ENCODE peak calls at places on chromosomes 11 and 22, in eight cellular contexts. One of them, this sample, is unnamed.

GRCh38 chr11:7531011-7531410 is 17.2 kb downstream of the PPFIBP2 start:
- DNase-seq in CD8-positive, alpha-beta memory T cell: no peak
- DNase-seq in HepG2: no peak
- DNase-seq in gastrocnemius medialis: no peak
- DNase-seq in coronary artery: no peak
- DNase-seq in kidney: no peak
- DNase-seq in AG04450: no peak
- DNase-seq in HL-60: no peak
- DNase-seq in this sample: no peak

GRCh38 chr11:18065572-18065971 is 19.5 kb upstream of the TPH1 start:
- DNase-seq in CD8-positive, alpha-beta memory T cell: no peak
- DNase-seq in HepG2: no peak
- DNase-seq in gastrocnemius medialis: no peak
- DNase-seq in coronary artery: no peak
- DNase-seq in kidney: no peak
- DNase-seq in AG04450: no peak
- DNase-seq in HL-60: no peak
- DNase-seq in this sample: no peak

GRCh38 chr11:113521737-113522517 is 46.7 kb upstream of the DRD2 start:
- DNase-seq in CD8-positive, alpha-beta memory T cell: no peak
- DNase-seq in HepG2: no peak
- DNase-seq in gastrocnemius medialis: no peak
- DNase-seq in coronary artery: no peak
- DNase-seq in kidney: no peak
- DNase-seq in AG04450: no peak
- DNase-seq in HL-60: no peak
- DNase-seq in this sample: no peak

GRCh38 chr11:115324569-115325432 is 179.4 kb downstream of the CADM1 start:
- DNase-seq in CD8-positive, alpha-beta memory T cell: peak; percentile 17
- DNase-seq in HepG2: peak; percentile 70
- DNase-seq in gastrocnemius medialis: peak; percentile 20
- DNase-seq in coronary artery: no peak
- DNase-seq in kidney: no peak
- DNase-seq in AG04450: peak; percentile 24
- DNase-seq in HL-60: peak; percentile 7
- DNase-seq in this sample: peak; percentile 77

GRCh38 chr11:122748968-122749687 is 89.2 kb upstream of the CRTAM start:
- DNase-seq in CD8-positive, alpha-beta memory T cell: no peak
- DNase-seq in HepG2: no peak
- DNase-seq in gastrocnemius medialis: peak; percentile 30
- DNase-seq in coronary artery: no peak
- DNase-seq in kidney: no peak
- DNase-seq in AG04450: peak; percentile 63
- DNase-seq in HL-60: no peak
- DNase-seq in this sample: peak; percentile 69

GRCh38 chr11:73343076-73343833 is 32.9 kb upstream of the RELT start:
- DNase-seq in CD8-positive, alpha-beta memory T cell: no peak
- DNase-seq in HepG2: no peak
- DNase-seq in gastrocnemius medialis: no peak
- DNase-seq in coronary artery: no peak
- DNase-seq in kidney: no peak
- DNase-seq in AG04450: no peak
- DNase-seq in HL-60: no peak
- DNase-seq in this sample: no peak

GRCh38 chr11:117145393-117145761 is 1.3 kb downstream of the PAFAH1B2 start:
- DNase-seq in CD8-positive, alpha-beta memory T cell: no peak
- DNase-seq in HepG2: peak; percentile 16
- DNase-seq in gastrocnemius medialis: no peak
- DNase-seq in coronary artery: no peak
- DNase-seq in kidney: no peak
- DNase-seq in AG04450: no peak
- DNase-seq in HL-60: no peak
- DNase-seq in this sample: no peak

GRCh38 chr11:122367809-122368231 is 251.8 kb upstream of the BLID start:
- DNase-seq in CD8-positive, alpha-beta memory T cell: no peak
- DNase-seq in HepG2: peak; percentile 76
- DNase-seq in gastrocnemius medialis: no peak
- DNase-seq in coronary artery: no peak
- DNase-seq in kidney: no peak
- DNase-seq in AG04450: peak; percentile 45
- DNase-seq in HL-60: no peak
- DNase-seq in this sample: peak; percentile 63

GRCh38 chr11:57301711-57302423 is 22.9 kb downstream of the TNKS1BP1 start:
- DNase-seq in CD8-positive, alpha-beta memory T cell: no peak
- DNase-seq in HepG2: no peak
- DNase-seq in gastrocnemius medialis: no peak
- DNase-seq in coronary artery: no peak
- DNase-seq in kidney: no peak
- DNase-seq in AG04450: no peak
- DNase-seq in HL-60: no peak
- DNase-seq in this sample: no peak

GRCh38 chr11:126162286-126163030 is 49.0 kb downstream of the RPUSD4 start:
- DNase-seq in CD8-positive, alpha-beta memory T cell: no peak
- DNase-seq in HepG2: no peak
- DNase-seq in gastrocnemius medialis: no peak
- DNase-seq in coronary artery: no peak
- DNase-seq in kidney: no peak
- DNase-seq in AG04450: no peak
- DNase-seq in HL-60: no peak
- DNase-seq in this sample: peak; percentile 12

GRCh38 chr11:118924591-118925585 is 838 bp downstream of the BCL9L start:
- DNase-seq in CD8-positive, alpha-beta memory T cell: peak; percentile 63
- DNase-seq in HepG2: no peak
- DNase-seq in gastrocnemius medialis: peak; percentile 65
- DNase-seq in coronary artery: no peak
- DNase-seq in kidney: peak; percentile 83
- DNase-seq in AG04450: no peak
- DNase-seq in HL-60: no peak
- DNase-seq in this sample: peak; percentile 63

GRCh38 chr11:15224466-15224865 is 109.7 kb downstream of the INSC start:
- DNase-seq in CD8-positive, alpha-beta memory T cell: no peak
- DNase-seq in HepG2: no peak
- DNase-seq in gastrocnemius medialis: no peak
- DNase-seq in coronary artery: no peak
- DNase-seq in kidney: no peak
- DNase-seq in AG04450: no peak
- DNase-seq in HL-60: no peak
- DNase-seq in this sample: no peak

GRCh38 chr22:41902016-41902415 is 12.9 kb downstream of the SHISA8 start:
- DNase-seq in CD8-positive, alpha-beta memory T cell: no peak
- DNase-seq in HepG2: no peak
- DNase-seq in gastrocnemius medialis: no peak
- DNase-seq in coronary artery: no peak
- DNase-seq in kidney: no peak
- DNase-seq in AG04450: no peak
- DNase-seq in HL-60: no peak
- DNase-seq in this sample: no peak

GRCh38 chr22:41898645-41899044 is 16.2 kb downstream of the SHISA8 start:
- DNase-seq in CD8-positive, alpha-beta memory T cell: no peak
- DNase-seq in HepG2: no peak
- DNase-seq in gastrocnemius medialis: peak; percentile 65
- DNase-seq in coronary artery: no peak
- DNase-seq in kidney: no peak
- DNase-seq in AG04450: no peak
- DNase-seq in HL-60: no peak
- DNase-seq in this sample: no peak

GRCh38 chr22:41900652-41901312 is 14.1 kb downstream of the SHISA8 start:
- DNase-seq in CD8-positive, alpha-beta memory T cell: no peak
- DNase-seq in HepG2: no peak
- DNase-seq in gastrocnemius medialis: no peak
- DNase-seq in coronary artery: no peak
- DNase-seq in kidney: peak; percentile 67
- DNase-seq in AG04450: no peak
- DNase-seq in HL-60: no peak
- DNase-seq in this sample: no peak

GRCh38 chr22:41899992-41900651 is 14.8 kb downstream of the SHISA8 start:
- DNase-seq in CD8-positive, alpha-beta memory T cell: no peak
- DNase-seq in HepG2: no peak
- DNase-seq in gastrocnemius medialis: peak; percentile 71
- DNase-seq in coronary artery: no peak
- DNase-seq in kidney: no peak
- DNase-seq in AG04450: no peak
- DNase-seq in HL-60: no peak
- DNase-seq in this sample: no peak

DNA sequence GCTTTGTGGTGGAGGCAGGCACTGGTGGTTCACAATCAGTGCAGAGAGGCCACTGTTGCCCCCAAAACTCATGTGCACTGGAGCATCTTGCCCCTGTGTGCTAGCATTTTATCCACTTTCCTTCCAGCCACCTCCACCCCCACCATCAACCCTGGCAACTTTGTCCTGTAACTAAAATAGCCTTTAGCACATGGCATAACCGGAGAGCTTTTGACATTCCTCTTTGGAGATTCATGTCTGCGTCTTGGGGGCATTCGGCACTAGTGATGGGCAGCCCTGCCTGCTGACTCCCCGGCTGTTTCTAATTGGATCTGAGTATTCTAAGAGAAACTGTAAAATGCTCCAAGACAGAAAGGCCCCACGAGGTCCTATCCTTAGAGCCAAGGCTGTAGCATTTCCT is 15.8 kb downstream of the SHISA8 start:
- DNase-seq in CD8-positive, alpha-beta memory T cell: no peak
- DNase-seq in HepG2: no peak
- DNase-seq in gastrocnemius medialis: peak; percentile 57
- DNase-seq in coronary artery: no peak
- DNase-seq in kidney: no peak
- DNase-seq in AG04450: no peak
- DNase-seq in HL-60: no peak
- DNase-seq in this sample: no peak
- H3K27ac ChIP-seq in CD8-positive, alpha-beta memory T cell: no peak overlapping the region
- H3K27ac ChIP-seq in HepG2: no peak overlapping the region
- H3K27ac ChIP-seq in gastrocnemius medialis: peak overlapping the region; percentile 80
- H3K27ac ChIP-seq in coronary artery: no peak overlapping the region
- H3K27ac ChIP-seq in kidney: no peak overlapping the region
- H3K27ac ChIP-seq in AG04450: no peak overlapping the region
- H3K27ac ChIP-seq in HL-60: no peak overlapping the region
- H3K27ac ChIP-seq in this sample: no peak overlapping the region

GRCh38 chr22:49586244-49586748 is 241.4 kb downstream of the BRD1 start:
- DNase-seq in CD8-positive, alpha-beta memory T cell: no peak
- DNase-seq in HepG2: peak; percentile 3
- DNase-seq in gastrocnemius medialis: peak; percentile 7
- DNase-seq in coronary artery: no peak
- DNase-seq in kidney: peak; percentile 58
- DNase-seq in AG04450: no peak
- DNase-seq in HL-60: no peak
- DNase-seq in this sample: no peak

GRCh38 chr22:49586873-49587272 is 240.8 kb downstream of the BRD1 start:
- DNase-seq in CD8-positive, alpha-beta memory T cell: no peak
- DNase-seq in HepG2: no peak
- DNase-seq in gastrocnemius medialis: no peak
- DNase-seq in coronary artery: no peak
- DNase-seq in kidney: peak; percentile 69
- DNase-seq in AG04450: no peak
- DNase-seq in HL-60: no peak
- DNase-seq in this sample: no peak

GRCh38 chr22:49583886-49584505 is 243.7 kb downstream of the BRD1 start:
- DNase-seq in CD8-positive, alpha-beta memory T cell: no peak
- DNase-seq in HepG2: no peak
- DNase-seq in gastrocnemius medialis: no peak
- DNase-seq in coronary artery: no peak
- DNase-seq in kidney: no peak
- DNase-seq in AG04450: no peak
- DNase-seq in HL-60: no peak
- DNase-seq in this sample: no peak

GRCh38 chr22:49587421-49587820 is 240.3 kb downstream of the BRD1 start:
- DNase-seq in CD8-positive, alpha-beta memory T cell: no peak
- DNase-seq in HepG2: no peak
- DNase-seq in gastrocnemius medialis: peak; percentile 2
- DNase-seq in coronary artery: no peak
- DNase-seq in kidney: peak; percentile 56
- DNase-seq in AG04450: no peak
- DNase-seq in HL-60: no peak
- DNase-seq in this sample: no peak

GRCh38 chr22:49585695-49586243 is 241.9 kb downstream of the BRD1 start:
- DNase-seq in CD8-positive, alpha-beta memory T cell: no peak
- DNase-seq in HepG2: no peak
- DNase-seq in gastrocnemius medialis: no peak
- DNase-seq in coronary artery: no peak
- DNase-seq in kidney: peak; percentile 66
- DNase-seq in AG04450: no peak
- DNase-seq in HL-60: no peak
- DNase-seq in this sample: no peak
- H3K27ac ChIP-seq in CD8-positive, alpha-beta memory T cell: no peak overlapping the region
- H3K27ac ChIP-seq in HepG2: no peak overlapping the region
- H3K27ac ChIP-seq in gastrocnemius medialis: no peak overlapping the region
- H3K27ac ChIP-seq in coronary artery: no peak overlapping the region
- H3K27ac ChIP-seq in kidney: no peak overlapping the region
- H3K27ac ChIP-seq in AG04450: no peak overlapping the region
- H3K27ac ChIP-seq in HL-60: no peak overlapping the region
- H3K27ac ChIP-seq in this sample: no peak overlapping the region

DNA sequence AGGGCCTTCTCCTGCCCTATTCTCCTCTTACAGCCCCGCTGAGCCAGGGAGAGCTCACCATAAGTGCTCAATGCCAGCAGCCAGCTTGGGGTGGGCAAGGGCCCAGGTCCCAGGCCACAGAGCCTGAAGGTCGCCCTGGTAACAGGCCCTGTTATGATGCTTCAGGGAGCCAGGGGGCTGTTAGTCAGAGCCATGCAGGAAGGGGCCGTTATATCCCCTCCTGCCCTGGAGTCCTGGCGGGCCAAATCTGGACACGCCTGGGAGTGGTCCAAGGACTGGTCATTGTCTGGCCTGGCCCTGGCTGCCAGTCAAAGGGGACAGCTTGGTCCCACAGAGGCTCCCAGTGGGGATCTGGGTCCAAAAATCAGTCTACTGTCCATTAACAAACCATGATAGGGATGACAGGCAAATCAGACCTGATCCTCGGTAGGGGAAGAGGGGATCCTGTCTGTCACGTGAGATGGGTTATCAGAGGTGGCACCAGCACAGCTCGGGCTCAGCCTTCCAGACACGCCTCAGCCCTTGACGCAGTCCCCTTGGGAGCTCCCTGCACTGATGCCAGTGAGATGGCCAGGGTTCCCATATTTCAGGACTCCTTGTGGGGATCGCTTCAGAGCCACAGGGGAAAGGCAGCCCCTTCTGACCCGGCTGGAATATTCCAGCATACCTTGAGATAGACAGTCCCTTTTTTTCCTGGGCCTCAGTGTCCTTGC is 55.9 kb downstream of the LRRC32 start:
- DNase-seq in CD8-positive, alpha-beta memory T cell: no peak
- DNase-seq in HepG2: no peak
- DNase-seq in gastrocnemius medialis: no peak
- DNase-seq in coronary artery: peak; percentile 97
- DNase-seq in kidney: peak; percentile 76
- DNase-seq in AG04450: no peak
- DNase-seq in HL-60: no peak
- DNase-seq in this sample: no peak
- H3K27ac ChIP-seq in CD8-positive, alpha-beta memory T cell: no peak overlapping the region
- H3K27ac ChIP-seq in HepG2: no peak overlapping the region
- H3K27ac ChIP-seq in gastrocnemius medialis: peak overlapping the region; percentile 68
- H3K27ac ChIP-seq in coronary artery: peak overlapping the region; percentile 65
- H3K27ac ChIP-seq in kidney: peak overlapping the region; percentile 79
- H3K27ac ChIP-seq in AG04450: no peak overlapping the region
- H3K27ac ChIP-seq in HL-60: no peak overlapping the region
- H3K27ac ChIP-seq in this sample: peak overlapping the region; percentile 61

DNA sequence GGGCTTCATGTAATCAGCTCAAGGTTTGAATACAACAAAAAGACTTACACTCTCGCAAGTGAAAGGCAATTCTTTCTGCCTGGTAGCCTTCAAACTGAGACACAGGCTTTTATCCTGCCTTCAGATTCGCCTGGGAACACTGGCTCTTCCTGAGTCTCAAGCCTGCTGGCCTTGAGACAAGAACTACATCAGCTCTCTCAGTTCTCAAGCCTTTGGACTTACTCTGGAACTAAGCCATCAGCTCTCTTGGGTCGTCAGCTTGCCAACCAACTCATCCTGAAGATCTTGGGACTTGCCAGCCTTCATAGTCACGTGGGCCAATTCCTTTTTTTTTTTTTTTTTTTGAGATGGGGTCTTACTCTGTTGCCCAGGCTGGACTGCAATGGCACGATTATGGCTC is 35.7 kb upstream of the LRRC10B start:
- DNase-seq in CD8-positive, alpha-beta memory T cell: no peak
- DNase-seq in HepG2: no peak
- DNase-seq in gastrocnemius medialis: peak; percentile 77
- DNase-seq in coronary artery: no peak
- DNase-seq in kidney: no peak
- DNase-seq in AG04450: no peak
- DNase-seq in HL-60: no peak
- DNase-seq in this sample: no peak
- H3K27ac ChIP-seq in CD8-positive, alpha-beta memory T cell: no peak overlapping the region
- H3K27ac ChIP-seq in HepG2: no peak overlapping the region
- H3K27ac ChIP-seq in gastrocnemius medialis: peak overlapping the region; percentile 88
- H3K27ac ChIP-seq in coronary artery: peak overlapping the region; percentile 83
- H3K27ac ChIP-seq in kidney: peak overlapping the region; percentile 15
- H3K27ac ChIP-seq in AG04450: no peak overlapping the region
- H3K27ac ChIP-seq in HL-60: no peak overlapping the region
- H3K27ac ChIP-seq in this sample: no peak overlapping the region